ENCODE peak calls at places on chromosomes 12 and 14, in ten cellular contexts. Z is endothelial cell; N is CD4-positive, alpha-beta T cell; W is GM13976; H is Right ventricle myocardium inferior; J is D341Med; O is Daoy; V is cardiac septum; L is hippocampal formation; S is left cardiac atrium. G is an unnamed sample.

GRCh38 chr14:55699131-55700057 is 119.4 kb downstream of the KTN1 start:
- DNase-seq in V (no peak), S (no peak), H (no peak), J (no peak), O (peak; percentile 75), Z (no peak), W (no peak), N (no peak), L (no peak), G (no peak)

GRCh38 chr12:89707623-89707991 is 1.0 kb downstream of the ATP2B1 start:
- DNase-seq in H (peak; percentile 65), J (peak; percentile 62), W (peak; percentile 15), S (no peak), O (peak; percentile 35), V (no peak), Z (peak; percentile 36), N (no peak), L (no peak), G (peak; percentile 61)

GRCh38 chr12:62866451-62867082 is 68.4 kb downstream of the PPM1H start:
- DNase-seq in N (no peak), H (no peak), V (no peak), S (no peak), W (no peak), J (no peak), O (peak; percentile 77), L (no peak), Z (peak; percentile 11), G (no peak)

GRCh38 chr12:47244730-47245285 is 165.0 kb upstream of the AMIGO2 start:
- DNase-seq in L (no peak), Z (no peak), O (no peak), W (no peak), S (no peak), V (no peak), N (no peak), H (no peak), J (no peak), G (no peak)

GRCh38 chr12:94488449-94488848 is 28.8 kb upstream of the CEP83 start:
- DNase-seq in H (no peak), O (no peak), W (peak; percentile 64), L (no peak), S (no peak), N (no peak), Z (no peak), V (no peak), J (no peak), G (no peak)

GRCh38 chr14:98118749-98119148 is 1153.2 kb downstream of the BCL11B start:
- DNase-seq in Z (no peak), W (no peak), H (no peak), V (no peak), L (no peak), N (no peak), S (no peak), O (no peak), J (no peak), G (no peak)

GRCh38 chr14:29724991-29725390 is 202.7 kb downstream of the PRKD1 start:
- DNase-seq in S (no peak), Z (no peak), V (no peak), O (peak; percentile 42), J (no peak), H (no peak), N (no peak), W (no peak), L (no peak), G (no peak)

GRCh38 chr12:101710289-101710688 is 12.8 kb downstream of the CHPT1 start:
- DNase-seq in W (no peak), N (no peak), H (no peak), O (no peak), S (no peak), Z (no peak), J (no peak), L (no peak), V (no peak), G (no peak)

GRCh38 chr14:100543471-100544455 is 43.5 kb downstream of the BEGAIN start:
- DNase-seq in N (no peak), Z (no peak), H (peak; percentile 50), L (no peak), S (no peak), J (no peak), V (no peak), O (no peak), W (no peak), G (no peak)

GRCh38 chr12:71639341-71639760 is 24.3 kb downstream of the ZFC3H1 start:
- DNase-seq in W (peak; percentile 6), H (no peak), J (peak; percentile 12), L (peak; percentile 47), N (no peak), O (no peak), S (no peak), V (no peak), Z (peak; percentile 13), G (peak; percentile 11)

GRCh38 chr12:116539905-116540482 is 19.2 kb upstream of the MAP1LC3B2 start:
- DNase-seq in H (peak; percentile 83), W (no peak), S (no peak), L (peak; percentile 36), V (no peak), J (peak; percentile 79), Z (no peak), O (peak; percentile 51), N (no peak), G (peak; percentile 94)

GRCh38 chr12:52201520-52201839 is 9.7 kb upstream of the KRT80 start:
- DNase-seq in O (no peak), L (no peak), J (no peak), W (no peak), V (no peak), H (no peak), S (no peak), N (no peak), Z (no peak), G (no peak)